ENCODE peak calls at places on chromosomes 16 and 17, in five cellular contexts. Q is foreskin keratinocyte, B is progenitor cell of endocrine pancreas, P is WERI-Rb-1, F is neural progenitor cell. I is an unnamed sample.

GRCh38 chr17:57284984-57285646 is 28.8 kb downstream of the MSI2 start:
- DNase-seq in Q (no peak), B (no peak), P (no peak), F (peak; percentile 46), I (no peak)

GRCh38 chr16:57773680-57774295 is 28.5 kb downstream of the KIFC3 start:
- DNase-seq in Q (no peak), B (no peak), P (no peak), F (no peak), I (no peak)

GRCh38 chr17:418421-418751 is 65.8 kb upstream of the RPH3AL start:
- DNase-seq in Q (no peak), B (no peak), P (no peak), F (no peak), I (no peak)

GRCh38 chr16:84585886-84586285 is 32.0 kb downstream of the COTL1 start:
- DNase-seq in Q (no peak), B (no peak), P (peak; percentile 12), F (peak; percentile 88), I (peak; percentile 78)

GRCh38 chr17:82205720-82206508 is 6.7 kb downstream of the CCDC57 start:
- DNase-seq in Q (peak; percentile 99), B (peak; percentile 60), P (peak; percentile 99), F (peak; percentile 89), I (peak; percentile 88)

GRCh38 chr16:11232852-11233726 is 22.9 kb downstream of the SOCS1 start:
- DNase-seq in Q (no peak), B (no peak), P (no peak), F (no peak), I (no peak)

GRCh38 chr16:84507011-84507982 is 2.8 kb upstream of the MEAK7 start:
- DNase-seq in Q (no peak), B (no peak), P (no peak), F (no peak), I (no peak)

GRCh38 chr16:10511829-10512228 is 68.6 kb downstream of the EMP2 start:
- DNase-seq in Q (no peak), B (no peak), P (no peak), F (no peak), I (no peak)

GRCh38 chr17:67546578-67547527 is 169.8 kb downstream of the PITPNC1 start:
- DNase-seq in Q (no peak), B (no peak), P (no peak), F (no peak), I (no peak)

GRCh38 chr17:16419074-16419928 is 3.9 kb downstream of the TRPV2 start:
- DNase-seq in Q (peak; percentile 80), B (no peak), P (no peak), F (no peak), I (no peak)

GRCh38 chr16:309476-309875 is 26.5 kb downstream of the PDIA2 start:
- DNase-seq in Q (no peak), B (no peak), P (no peak), F (no peak), I (no peak)

GRCh38 chr16:12025472-12025871 is 48.9 kb downstream of the SNX29 start:
- DNase-seq in Q (no peak), B (no peak), P (no peak), F (no peak), I (no peak)

GRCh38 chr16:77148121-77148520 is 42.9 kb upstream of the MON1B start:
- DNase-seq in Q (no peak), B (no peak), P (no peak), F (no peak), I (no peak)

GRCh38 chr17:20089795-20090547 is 80.8 kb downstream of the SPECC1 start:
- DNase-seq in Q (no peak), B (no peak), P (no peak), F (no peak), I (no peak)

GRCh38 chr16:50306287-50306686 is 39.9 kb downstream of the ADCY7 start:
- DNase-seq in Q (no peak), B (no peak), P (no peak), F (no peak), I (no peak)

GRCh38 chr17:57663326-57664070 is 81.6 kb downstream of the CCDC182 start:
- DNase-seq in Q (no peak), B (no peak), P (no peak), F (peak; percentile 35), I (no peak)

GRCh38 chr16:47571049-47571448 is 109.9 kb downstream of the PHKB start:
- DNase-seq in Q (no peak), B (no peak), P (no peak), F (no peak), I (no peak)

GRCh38 chr17:81393684-81394376 is 1.4 kb upstream of the BAHCC1 start:
- DNase-seq in Q (peak; percentile 99), B (peak; percentile 99), P (peak; percentile 100), F (peak; percentile 100), I (peak; percentile 100)

GRCh38 chr16:62404857-62405611 is 368.8 kb upstream of the CDH8 start:
- DNase-seq in Q (no peak), B (no peak), P (no peak), F (no peak), I (no peak)

GRCh38 chr16:66503030-66503429 is 46.9 kb downstream of the TK2 start:
- DNase-seq in Q (no peak), B (no peak), P (no peak), F (no peak), I (no peak)

GRCh38 chr16:9357829-9358228 is 266.4 kb downstream of the HAPSTR1 start:
- DNase-seq in Q (no peak), B (no peak), P (no peak), F (no peak), I (no peak)

GRCh38 chr17:50051082-50051576 is 4.8 kb upstream of the ITGA3 start:
- DNase-seq in Q (peak; percentile 96), B (no peak), P (no peak), F (no peak), I (no peak)

GRCh38 chr16:87570938-87571867 is 31.1 kb upstream of the JPH3 start:
- DNase-seq in Q (no peak), B (peak; percentile 38), P (peak; percentile 72), F (peak; percentile 73), I (peak; percentile 67)

GRCh38 chr16:85633888-85634287 is 20.8 kb downstream of the GSE1 start:
- DNase-seq in Q (no peak), B (no peak), P (no peak), F (no peak), I (no peak)

GRCh38 chr16:85632709-85633437 is 19.8 kb downstream of the GSE1 start:
- DNase-seq in Q (no peak), B (no peak), P (no peak), F (no peak), I (no peak)

GRCh38 chr16:85633438-85633743 is 20.3 kb downstream of the GSE1 start:
- DNase-seq in Q (no peak), B (no peak), P (no peak), F (no peak), I (no peak)

GRCh38 chr16:85631230-85631629 is 18.1 kb downstream of the GSE1 start:
- DNase-seq in Q (no peak), B (no peak), P (no peak), F (no peak), I (no peak)

DNA sequence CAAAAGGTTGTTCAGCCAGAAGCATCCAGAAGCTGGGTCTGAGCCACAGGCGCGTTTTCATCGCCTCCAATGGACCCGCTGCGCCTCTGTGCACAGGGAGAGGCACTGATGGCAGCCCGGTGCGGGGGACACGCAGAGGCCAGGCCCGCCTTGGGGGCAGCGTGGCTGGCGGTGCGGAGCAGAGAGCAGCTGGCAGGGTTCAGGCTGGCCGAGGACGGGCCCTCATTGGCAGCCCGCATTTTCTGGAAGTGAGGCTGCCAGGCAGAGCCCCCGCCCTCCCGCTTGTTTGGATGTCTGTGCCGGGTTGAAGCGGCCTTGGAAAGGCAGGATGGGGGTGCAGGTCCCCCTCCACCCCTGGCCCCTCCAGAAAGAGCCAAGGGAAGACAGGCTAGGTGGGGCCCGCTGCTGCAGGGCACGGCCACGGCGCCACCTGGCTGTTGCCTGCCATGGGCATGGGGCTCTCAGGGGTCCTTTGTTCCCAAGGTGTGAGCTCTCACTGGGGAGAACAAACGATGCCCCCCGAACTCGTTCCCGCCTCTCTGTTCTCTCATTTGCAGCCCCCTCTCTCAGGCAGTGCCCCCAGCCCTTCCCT is 18.8 kb downstream of the GSE1 start:
- DNase-seq in Q (no peak), B (no peak), P (no peak), F (no peak), I (no peak)
- TF ChIP-seq CTCF in Q (peak; percentile 15), B (no peak), P (peak; percentile 34), F (peak; percentile 38), I (no peak)

GRCh38 chr16:80802129-80802528 is 2.3 kb downstream of the CDYL2 start:
- DNase-seq in Q (no peak), B (no peak), P (no peak), F (no peak), I (no peak)

GRCh38 chr16:80804061-80804450 is 342 bp downstream of the CDYL2 start:
- DNase-seq in Q (peak; percentile 39), B (no peak), P (no peak), F (no peak), I (peak; percentile 72)

GRCh38 chr16:80802902-80803301 is 1.5 kb downstream of the CDYL2 start:
- DNase-seq in Q (no peak), B (no peak), P (no peak), F (no peak), I (no peak)

GRCh38 chr16:80804451-80805383 is at the start of gene CDYL2:
- DNase-seq in Q (no peak), B (peak; percentile 46), P (no peak), F (peak; percentile 75), I (peak; percentile 61)

DNA sequence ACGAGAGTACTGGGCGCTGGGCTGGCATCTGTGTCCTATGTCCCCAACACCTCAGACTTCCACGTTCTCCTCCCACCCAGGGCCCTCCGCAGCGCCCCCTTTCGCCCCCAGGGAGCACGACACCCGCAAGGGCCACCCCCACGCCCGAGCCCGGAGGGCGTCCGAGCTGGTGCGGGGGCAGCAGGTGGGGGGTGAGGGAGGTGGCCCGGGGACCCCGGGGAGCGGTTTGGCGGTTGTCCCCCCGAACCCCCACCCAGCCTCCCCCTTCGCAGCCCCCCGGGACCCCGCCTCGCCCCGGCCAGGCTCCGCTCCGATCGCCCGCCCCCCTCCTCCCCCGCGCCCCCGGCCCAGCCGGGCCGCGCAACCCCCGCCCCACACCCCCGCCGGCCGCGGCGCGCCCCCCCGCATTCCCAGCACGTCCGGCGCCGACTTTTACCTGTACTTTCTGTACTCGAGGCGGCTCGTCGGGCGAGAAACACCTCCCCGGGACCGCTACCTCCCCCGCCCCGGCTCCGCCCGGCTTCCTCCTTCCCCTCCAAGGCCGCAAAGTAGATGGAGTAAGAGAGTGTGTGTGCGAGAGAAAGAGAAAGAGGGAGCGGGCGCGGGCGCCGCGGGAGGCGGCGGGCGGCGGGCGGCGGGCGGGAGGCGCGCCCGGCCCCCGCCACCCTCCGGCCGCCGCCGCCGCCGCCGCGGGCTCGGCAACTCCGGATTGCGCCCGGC is 897 bp downstream of the CDYL2 start:
- DNase-seq in Q (no peak), B (peak; percentile 33), P (no peak), F (peak; percentile 63), I (peak; percentile 75)
- TF ChIP-seq CTCF in Q (peak; percentile 55), B (peak; percentile 75), P (no peak), F (peak; percentile 72), I (peak; percentile 86)

DNA sequence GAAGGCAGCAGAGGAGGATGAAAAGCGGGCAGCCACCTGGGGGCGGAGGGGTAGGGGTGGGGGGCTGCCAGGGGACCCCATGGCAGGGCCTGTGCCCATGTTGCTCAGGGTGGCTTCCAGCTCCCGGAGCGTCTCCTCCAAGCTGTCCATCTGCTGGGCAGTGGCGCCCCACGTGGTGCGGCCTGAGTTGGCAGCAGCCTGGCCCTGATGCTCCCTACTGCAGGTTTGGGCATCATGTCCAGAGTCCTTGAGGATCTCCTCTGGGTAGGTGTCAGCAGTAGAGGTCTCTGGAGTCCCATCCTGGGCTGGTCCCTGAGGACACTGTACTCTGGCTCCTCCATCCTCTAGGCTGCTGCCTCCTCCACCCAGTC is 60.9 kb downstream of the SRCIN1 start:
- DNase-seq in Q (no peak), B (no peak), P (no peak), F (no peak), I (no peak)
- TF ChIP-seq CTCF in Q (no peak), B (no peak), P (no peak), F (peak; percentile 22), I (no peak)

GRCh38 chr17:28548417-28549130 is 3.9 kb downstream of the UNC119 start:
- DNase-seq in Q (no peak), B (no peak), P (no peak), F (no peak), I (no peak)
- TF ChIP-seq CTCF in Q (no peak), B (no peak), P (no peak), F (no peak), I (peak; percentile 51)

I was measured in glutamatergic neuron.